ENCODE peak calls at places on chromosomes 5 and 9, in seven cellular contexts. H is CD8-positive, alpha-beta T cell; A is neural progenitor cell; D is natural killer cell; O is suprapubic skin; M is neural crest cell; X is dorsolateral prefrontal cortex. T is an unnamed sample.
A peak's percentile ranks its signal among the peaks of the same experiment; 100 is the strongest.

GRCh38 chr9:4796988-4797956 is 4.5 kb downstream of the RCL1 start:
- DNase-seq in D (no peak), A (peak; percentile 70), X (no peak), M (no peak), O (no peak), H (no peak), T (no peak)

GRCh38 chr9:108119530-108120113 is 630.1 kb upstream of the KLF4 start:
- DNase-seq in M (no peak), A (no peak), X (no peak), H (no peak), D (no peak), O (no peak), T (no peak)

GRCh38 chr5:23684103-23684502 is 176.7 kb downstream of the PRDM9 start:
- DNase-seq in M (no peak), X (no peak), D (no peak), H (no peak), A (peak; percentile 8), O (no peak), T (no peak)

GRCh38 chr9:82447343-82447742 is 458.8 kb downstream of the SPATA31D1 start:
- DNase-seq in O (no peak), M (no peak), A (no peak), D (no peak), H (no peak), X (no peak), T (no peak)

GRCh38 chr5:90562331-90562730 is 3.7 kb downstream of the ADGRV1 start:
- DNase-seq in D (no peak), H (no peak), X (no peak), M (no peak), O (no peak), A (peak; percentile 76), T (no peak)

GRCh38 chr5:27845248-27845647 is 806.9 kb upstream of the CDH9 start:
- DNase-seq in O (no peak), H (no peak), X (no peak), A (no peak), M (no peak), D (no peak), T (no peak)

GRCh38 chr5:112210430-112211005 is 208.6 kb downstream of the EPB41L4A start:
- DNase-seq in D (no peak), X (peak; percentile 66), O (no peak), H (no peak), A (peak; percentile 63), M (peak; percentile 34), T (no peak)

GRCh38 chr5:13662646-13663045 is 281.8 kb downstream of the DNAH5 start:
- DNase-seq in D (no peak), O (no peak), A (no peak), X (no peak), M (no peak), H (no peak), T (no peak)

GRCh38 chr9:123440256-123440655 is 84.3 kb downstream of the CRB2 start:
- DNase-seq in A (no peak), H (no peak), X (no peak), O (peak; percentile 57), D (no peak), M (no peak), T (no peak)

GRCh38 chr9:136618578-136619547 is 43.9 kb upstream of the EGFL7 start:
- DNase-seq in X (no peak), H (no peak), O (no peak), A (no peak), D (peak; percentile 54), M (no peak), T (no peak)

GRCh38 chr5:33891731-33892418 is at the start of gene ADAMTS12:
- DNase-seq in D (no peak), X (no peak), M (peak; percentile 45), O (peak; percentile 82), H (no peak), A (peak; percentile 84), T (peak; percentile 34)

GRCh38 chr5:147576646-147577535 is 67.0 kb upstream of the DPYSL3 start:
- DNase-seq in M (peak; percentile 82), O (no peak), H (no peak), D (no peak), A (peak; percentile 74), X (peak; percentile 38), T (peak; percentile 50)

GRCh38 chr5:127892467-127893207 is 189.4 kb downstream of the CCDC192 start:
- DNase-seq in X (no peak), M (no peak), D (no peak), H (no peak), O (no peak), A (no peak), T (no peak)

GRCh38 chr5:155260798-155261197 is 247.2 kb downstream of the KIF4B start:
- DNase-seq in X (peak; percentile 48), D (no peak), H (no peak), A (peak; percentile 70), O (no peak), M (no peak), T (no peak)

GRCh38 chr5:147509041-147509709 is 693 bp downstream of the DPYSL3 start:
- DNase-seq in D (no peak), O (peak; percentile 83), H (no peak), X (no peak), M (peak; percentile 24), A (peak; percentile 51), T (peak; percentile 9)

DNA sequence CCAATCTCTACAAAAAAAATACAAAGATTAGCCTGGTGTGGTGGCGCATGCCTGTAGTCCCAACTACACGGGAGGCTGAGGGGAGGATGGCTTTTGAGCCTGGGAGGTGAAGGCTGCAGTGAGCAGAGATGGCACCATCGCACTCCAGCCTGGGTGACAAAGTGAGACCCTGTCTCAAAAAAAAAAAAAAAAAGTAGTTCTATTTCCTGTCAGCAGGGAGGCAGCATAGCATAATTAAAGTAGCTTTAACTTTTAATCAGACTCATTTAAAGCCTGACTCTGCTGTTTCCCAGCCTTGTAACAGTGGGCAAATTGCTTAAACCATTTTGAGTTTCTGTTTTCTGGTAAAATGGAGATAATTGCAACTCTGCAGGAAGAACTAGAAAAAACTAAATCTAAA is 31.2 kb downstream of the CNOT6 start:
- DNase-seq in H (no peak), M (no peak), O (no peak), A (no peak), X (no peak), D (no peak), T (no peak)
- TF ChIP-seq CTCF in H (no peak), M (peak; percentile 17), O (no peak), A (no peak), X (no peak), D (no peak), T (no peak)

GRCh38 chr5:170917113-170917512 is 55.3 kb downstream of the RANBP17 start:
- DNase-seq in H (no peak), D (no peak), O (no peak), M (no peak), X (no peak), A (no peak), T (no peak)
- TF ChIP-seq CTCF in H (no peak), D (no peak), O (no peak), M (peak; percentile 54), X (no peak), A (no peak), T (peak; percentile 10)

GRCh38 chr5:134945041-134945440 is 22.7 kb upstream of the CATSPER3 start:
- DNase-seq in D (no peak), A (peak; percentile 14), M (no peak), H (no peak), O (no peak), X (no peak), T (no peak)
- TF ChIP-seq CTCF in D (no peak), A (no peak), M (no peak), H (no peak), O (no peak), X (no peak), T (no peak)

DNA sequence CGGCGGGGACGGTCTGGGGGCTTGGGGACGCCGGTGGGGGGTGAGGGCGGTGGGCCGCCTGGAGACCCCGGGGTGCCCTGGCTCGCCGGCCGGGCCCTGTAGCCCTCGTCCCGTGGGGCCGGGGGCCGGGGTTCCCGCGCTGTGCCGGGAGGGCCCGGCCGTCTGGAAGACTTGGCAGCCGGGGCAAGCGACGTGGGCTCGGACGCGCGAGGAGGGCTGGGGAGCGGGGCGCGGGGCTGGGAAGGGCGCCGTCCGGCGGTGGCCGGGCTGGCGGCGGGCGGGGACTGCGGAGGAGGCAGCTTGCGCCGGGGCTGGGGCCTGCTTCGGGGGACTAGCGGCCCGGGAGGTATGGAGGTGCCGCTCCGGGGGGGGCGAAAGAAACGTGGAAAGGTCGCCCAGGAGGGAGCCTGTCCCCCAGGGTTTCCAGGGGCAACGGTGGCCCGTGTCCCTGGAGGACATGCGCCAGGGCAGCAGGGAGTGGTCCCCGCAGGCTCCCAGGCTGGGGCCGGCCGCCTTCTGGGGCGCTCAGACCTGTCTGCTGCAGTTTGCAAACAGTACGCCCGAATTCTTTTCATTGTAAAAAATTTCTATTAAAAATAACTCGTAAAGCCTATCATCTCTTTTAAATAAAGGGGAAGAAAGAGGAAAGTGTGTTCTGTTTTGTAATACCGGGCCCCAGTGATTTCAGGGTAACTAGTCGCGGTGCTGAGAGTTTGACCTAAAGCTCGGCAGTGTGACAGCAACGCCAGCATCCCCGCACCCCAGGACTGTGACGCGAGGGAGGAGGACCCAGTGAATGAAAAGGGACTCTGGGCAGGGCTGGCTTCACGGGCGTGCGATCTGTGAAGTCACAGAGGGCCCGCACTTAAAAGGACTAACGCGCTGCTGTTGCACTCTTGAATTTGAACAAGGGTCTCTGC is 752 bp upstream of the ANKH start:
- DNase-seq in O (peak; percentile 87), X (peak; percentile 62), M (peak; percentile 53), A (peak; percentile 58), H (peak; percentile 13), D (peak; percentile 67), T (peak; percentile 46)
- TF ChIP-seq CTCF in O (peak; percentile 35), X (peak; percentile 47), M (peak; percentile 32), A (peak; percentile 33), H (no peak), D (no peak), T (peak; percentile 41)

GRCh38 chr9:76302543-76302942 is 91.7 kb downstream of the RFK start:
- DNase-seq in X (no peak), H (no peak), D (no peak), M (no peak), O (no peak), A (no peak), T (no peak)

GRCh38 chr9:76297721-76298239 is 96.4 kb downstream of the RFK start:
- DNase-seq in A (no peak), D (no peak), H (no peak), X (no peak), O (peak; percentile 81), M (no peak), T (no peak)

GRCh38 chr9:76296561-76297276 is 97.5 kb downstream of the RFK start:
- DNase-seq in M (no peak), X (no peak), D (no peak), O (no peak), A (no peak), H (no peak), T (no peak)

GRCh38 chr9:76294301-76294700 is 99.9 kb downstream of the RFK start:
- DNase-seq in X (no peak), A (no peak), H (no peak), D (no peak), O (no peak), M (no peak), T (no peak)

DNA sequence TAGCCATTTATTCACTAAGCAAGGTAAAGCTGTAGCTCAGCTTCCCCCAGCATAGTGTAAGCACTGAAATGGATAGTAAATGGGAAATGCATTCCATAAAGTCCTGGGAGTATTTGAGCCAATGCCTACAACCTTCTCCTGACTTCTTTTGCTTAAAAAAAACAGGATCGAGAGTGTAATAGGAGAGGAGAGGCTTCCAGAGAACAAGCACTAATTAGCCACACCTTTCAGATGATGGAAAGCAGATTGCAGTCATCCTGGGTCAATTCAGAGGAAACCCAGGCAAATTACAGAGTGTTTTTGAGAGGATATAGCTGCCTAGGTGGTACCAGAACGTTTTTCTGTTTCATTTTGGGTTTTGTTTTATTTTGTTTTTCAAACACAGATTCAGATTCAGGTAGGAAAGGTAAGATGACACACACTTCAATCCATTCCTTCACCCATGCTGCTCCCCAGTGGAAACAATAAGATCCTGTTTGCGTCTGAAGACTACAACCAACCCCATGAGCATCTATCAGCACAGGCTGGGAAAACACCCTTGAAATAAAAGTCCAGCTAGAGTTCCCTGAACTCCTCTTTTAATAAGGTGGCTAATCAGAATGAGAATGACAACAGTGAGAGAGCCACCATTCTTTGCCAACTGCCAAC is 95.6 kb downstream of the RFK start:
- DNase-seq in X (no peak), H (no peak), O (no peak), D (no peak), M (no peak), A (peak; percentile 27), T (no peak)
- TF ChIP-seq CTCF in X (no peak), H (no peak), O (no peak), D (no peak), M (no peak), A (peak; percentile 46), T (peak; percentile 9)

T was measured in progenitor cell of endocrine pancreas.